ENCODE peak calls at places on chromosomes 4 and X, in ten cellular contexts. Y is OCI-LY7; P is renal cortical epithelial cell; F is pons; W is fibroblast of the conjunctiva; L is anterior cingulate cortex; O is RWPE1; S is activated CD8-positive, alpha-beta memory T cell treated with anti-CD3 and anti-CD28 coated beads for 48 hours; R is activated T-cell treated with anti-CD3 and anti-CD28 coated beads for 48 hours; U is dorsolateral prefrontal cortex. D is an unnamed sample.
A peak's percentile ranks its signal among the peaks of the same experiment; 100 is the strongest.

GRCh38 chrX:53768451-53769246 is 82.1 kb upstream of the HUWE1 start:
- DNase-seq in W (no peak), F (peak; percentile 20), Y (no peak), S (no peak), L (no peak), U (no peak), P (no peak), R (no peak), O (no peak), D (no peak)

GRCh38 chrX:17390325-17390992 is 15.5 kb downstream of the NHS start:
- DNase-seq in Y (no peak), W (peak; percentile 24), S (no peak), L (no peak), P (peak; percentile 25), O (no peak), U (no peak), R (no peak), F (no peak), D (no peak)

GRCh38 chr4:147984065-147984777 is 252.3 kb downstream of the ARHGAP10 start:
- DNase-seq in L (no peak), W (peak; percentile 23), S (no peak), Y (peak; percentile 45), O (peak; percentile 53), U (no peak), P (peak; percentile 31), R (no peak), F (peak; percentile 37), D (no peak)

GRCh38 chr4:1246111-1246881 is 2.6 kb downstream of the CTBP1 start:
- DNase-seq in Y (peak; percentile 56), S (no peak), L (no peak), W (no peak), R (no peak), P (no peak), O (no peak), U (no peak), F (no peak), D (peak; percentile 73)

GRCh38 chr4:3868146-3868840 is 102.1 kb downstream of the ADRA2C start:
- DNase-seq in S (no peak), P (no peak), L (no peak), O (no peak), R (no peak), F (no peak), W (no peak), U (no peak), Y (no peak), D (peak; percentile 29)

GRCh38 chr4:102687982-102688433 is 72.8 kb downstream of the MANBA start:
- DNase-seq in F (no peak), O (no peak), W (no peak), R (no peak), U (no peak), P (no peak), L (no peak), S (no peak), Y (no peak), D (no peak)

GRCh38 chr4:2332201-2332975 is 70.5 kb upstream of the MXD4 start:
- DNase-seq in P (no peak), L (no peak), R (no peak), U (no peak), Y (no peak), W (no peak), F (no peak), S (no peak), O (no peak), D (peak; percentile 62)

GRCh38 chr4:244471-244870 is 60.8 kb downstream of the ZNF732 start:
- DNase-seq in F (peak; percentile 62), P (peak; percentile 0), S (no peak), U (no peak), O (no peak), W (no peak), R (peak; percentile 18), L (no peak), Y (peak; percentile 78), D (no peak)

GRCh38 chrX:132488819-132489255 is at the start of gene MBNL3:
- DNase-seq in S (peak; percentile 12), U (peak; percentile 36), Y (peak; percentile 90), P (peak; percentile 31), W (peak; percentile 30), L (peak; percentile 38), F (peak; percentile 34), O (no peak), R (peak; percentile 35), D (no peak)

GRCh38 chr4:102008711-102009110 is 218.2 kb downstream of the BANK1 start:
- DNase-seq in O (no peak), F (no peak), U (no peak), Y (no peak), L (no peak), P (no peak), W (no peak), R (no peak), S (no peak), D (no peak)

GRCh38 chr4:125780159-125780558 is 465.4 kb downstream of the FAT4 start:
- DNase-seq in S (no peak), Y (no peak), U (no peak), F (no peak), P (peak; percentile 42), O (no peak), R (no peak), W (peak; percentile 10), L (no peak), D (no peak)

GRCh38 chr4:43132010-43132582 is 239.6 kb downstream of the GRXCR1 start:
- DNase-seq in S (peak; percentile 0), R (peak; percentile 32), W (peak; percentile 31), L (peak; percentile 11), F (peak; percentile 66), O (peak; percentile 49), P (peak; percentile 47), Y (peak; percentile 65), U (peak; percentile 70), D (no peak)

GRCh38 chr4:29927895-29928294 is 792.3 kb upstream of the PCDH7 start:
- DNase-seq in R (no peak), W (no peak), S (no peak), F (peak; percentile 41), O (no peak), P (no peak), U (no peak), Y (no peak), L (no peak), D (no peak)

GRCh38 chrX:12895856-12896255 is 10.6 kb upstream of the TLR8 start:
- DNase-seq in R (no peak), F (no peak), L (no peak), U (no peak), Y (no peak), O (no peak), W (no peak), P (no peak), S (no peak), D (no peak)

GRCh38 chrX:68261060-68261672 is 172.1 kb downstream of the OPHN1 start:
- DNase-seq in S (no peak), U (no peak), P (peak; percentile 12), Y (no peak), O (no peak), W (no peak), F (peak; percentile 83), R (no peak), L (no peak), D (no peak)

GRCh38 chr4:182804131-182804530 is 113.1 kb downstream of the DCTD start:
- DNase-seq in W (no peak), P (no peak), R (no peak), S (no peak), Y (no peak), L (no peak), U (no peak), F (no peak), O (no peak), D (no peak)

GRCh38 chr4:48031802-48032525 is 15.4 kb downstream of the NIPAL1 start:
- DNase-seq in P (no peak), O (no peak), R (no peak), F (no peak), Y (no peak), L (no peak), S (no peak), W (peak; percentile 34), U (no peak), D (no peak)

GRCh38 chr4:179465131-179465797 is 2023.0 kb upstream of the AGA start:
- DNase-seq in S (no peak), Y (peak; percentile 28), O (no peak), L (no peak), W (no peak), R (no peak), U (no peak), P (peak; percentile 13), F (no peak), D (no peak)

GRCh38 chrX:30513284-30513683 is 64.3 kb downstream of the TASL start:
- DNase-seq in P (no peak), Y (peak; percentile 4), S (no peak), R (no peak), L (no peak), U (no peak), O (no peak), W (no peak), F (peak; percentile 0), D (no peak)

GRCh38 chr4:162075691-162076090 is 88.1 kb downstream of the FSTL5 start:
- DNase-seq in L (no peak), U (no peak), F (no peak), W (no peak), Y (no peak), S (no peak), O (no peak), R (no peak), P (no peak), D (no peak)

GRCh38 chr4:64384237-64385176 is 24.7 kb downstream of the TECRL start:
- DNase-seq in R (no peak), O (no peak), U (no peak), Y (no peak), S (no peak), W (no peak), L (no peak), F (no peak), P (no peak), D (no peak)

GRCh38 chr4:100075056-100075455 is 115.2 kb downstream of the DDIT4L start:
- DNase-seq in L (no peak), W (no peak), P (peak; percentile 86), U (no peak), R (no peak), F (no peak), Y (no peak), O (no peak), S (no peak), D (no peak)